ENCODE peak calls at places on chromosomes 4 and X, in seven cellular contexts. Z is right atrium auricular region, V is tibial nerve, M is lower lobe of right lung, W is GM10248, R is fibroblast of the aortic adventitia, L is AG09319. F is an unnamed sample.

GRCh38 chrX:19688426-19688825 is 173.1 kb upstream of the MAP3K15 start:
- DNase-seq in Z (no peak), V (no peak), M (no peak), W (no peak), R (no peak), L (no peak), F (no peak)

GRCh38 chr4:108166441-108167315 is 2.1 kb downstream of the LEF1 start:
- DNase-seq in Z (no peak), V (no peak), M (no peak), W (peak), R (no peak), L (no peak), F (peak)

GRCh38 chr4:48645225-48645794 is 134.8 kb downstream of the FRYL start:
- DNase-seq in Z (no peak), V (no peak), M (no peak), W (no peak), R (peak), L (no peak), F (no peak)

GRCh38 chr4:23706972-23707676 is 182.7 kb downstream of the PPARGC1A start:
- DNase-seq in Z (no peak), V (no peak), M (no peak), W (no peak), R (no peak), L (no peak), F (no peak)

GRCh38 chr4:87985097-87985886 is 9.8 kb downstream of the SPP1 start:
- DNase-seq in Z (no peak), V (no peak), M (peak), W (peak), R (peak), L (no peak), F (no peak)

GRCh38 chr4:66330125-66330524 is 659.8 kb upstream of the EPHA5 start:
- DNase-seq in Z (no peak), V (no peak), M (no peak), W (no peak), R (peak), L (no peak), F (no peak)

GRCh38 chr4:2247128-2248043 is 5.5 kb upstream of the HAUS3 start:
- DNase-seq in Z (peak), V (no peak), M (peak), W (no peak), R (no peak), L (no peak), F (peak)

GRCh38 chrX:45324941-45325340 is 124.3 kb upstream of the DIPK2B start:
- DNase-seq in Z (no peak), V (no peak), M (no peak), W (no peak), R (no peak), L (no peak), F (no peak)

GRCh38 chr4:15368906-15369305 is 58.9 kb upstream of the C1QTNF7 start:
- DNase-seq in Z (no peak), V (no peak), M (no peak), W (no peak), R (peak), L (no peak), F (no peak)

GRCh38 chr4:83329521-83330105 is 5.0 kb downstream of the HPSE start:
- DNase-seq in Z (no peak), V (no peak), M (no peak), W (no peak), R (no peak), L (no peak), F (no peak)

DNA sequence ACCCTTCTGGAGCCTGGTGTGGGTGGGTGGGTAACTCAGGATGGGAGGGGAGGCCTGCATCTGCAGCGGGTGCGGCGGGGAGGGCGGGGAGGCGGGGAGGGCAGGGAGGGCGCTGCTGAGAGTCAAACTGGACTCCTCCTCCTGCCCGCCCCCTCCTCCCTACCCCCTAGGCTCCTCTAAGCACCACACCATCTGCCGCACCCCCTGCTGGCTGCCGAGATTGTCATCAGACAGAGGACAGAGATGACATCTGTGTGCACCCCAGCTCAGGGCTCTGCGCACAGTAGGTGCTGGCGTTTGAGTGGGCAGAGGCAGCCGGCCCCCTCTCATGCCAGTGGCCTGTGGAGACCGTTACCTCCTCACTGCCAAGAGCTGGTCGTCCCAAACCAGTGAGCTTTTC is 10.6 kb upstream of the HMX1 start:
- DNase-seq in Z (no peak), V (no peak), M (no peak), W (no peak), R (no peak), L (no peak), F (no peak)
- TF ChIP-seq CTCF in Z (no peak), V (no peak), M (no peak), W (no peak), R (no peak), L (no peak), F (no peak)

DNA sequence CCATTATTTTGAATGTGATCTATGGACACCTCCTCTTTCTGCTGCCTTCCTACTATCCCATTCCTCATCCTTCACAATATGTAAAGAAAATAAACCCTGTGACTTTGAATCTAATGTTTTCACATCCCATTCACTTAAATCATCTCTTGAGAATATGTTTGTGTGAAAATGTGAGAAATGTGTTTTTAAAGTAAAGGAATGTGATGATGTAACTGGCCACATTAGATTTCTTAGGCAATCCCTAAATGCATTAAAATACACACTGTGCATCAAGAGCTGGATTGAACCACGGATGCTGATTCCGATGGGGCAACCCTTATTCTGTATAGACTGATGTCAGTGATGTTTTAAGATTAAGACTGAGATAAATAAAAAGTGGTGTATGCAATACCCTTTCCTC is 558.9 kb upstream of the TENM3 start:
- DNase-seq in Z (no peak), V (no peak), M (no peak), W (no peak), R (peak), L (no peak), F (no peak)
- TF ChIP-seq CTCF in Z (no peak), V (no peak), M (no peak), W (no peak), R (no peak), L (no peak), F (no peak)

GRCh38 chr4:103075894-103076776 is at the start of gene SLC9B2:
- DNase-seq in Z (peak), V (peak), M (peak), W (peak), R (peak), L (no peak), F (peak)
- TF ChIP-seq CTCF in Z (peak), V (no peak), M (no peak), W (no peak), R (no peak), L (no peak), F (no peak)

GRCh38 chr4:63302078-63302477 is 1107.2 kb downstream of the TECRL start:
- DNase-seq in Z (no peak), V (no peak), M (no peak), W (no peak), R (no peak), L (no peak), F (no peak)

GRCh38 chr4:63296773-63297172 is 1112.5 kb downstream of the TECRL start:
- DNase-seq in Z (no peak), V (no peak), M (no peak), W (no peak), R (no peak), L (no peak), F (no peak)
- TF ChIP-seq CTCF in Z (peak), V (no peak), M (no peak), W (no peak), R (no peak), L (no peak), F (no peak)

GRCh38 chr4:3827616-3828492 is 61.7 kb downstream of the ADRA2C start:
- DNase-seq in Z (peak), V (no peak), M (peak), W (no peak), R (peak), L (peak), F (no peak)
- TF ChIP-seq CTCF in Z (no peak), V (no peak), M (no peak), W (no peak), R (no peak), L (no peak), F (no peak)